ENCODE peak calls at places on chromosomes 5 and 9, in nine cellular contexts. One of them, this sample, is unnamed. For H3K9me3, the result is how much of the 10 kb centered on the place peaks cover.

GRCh38 chr9:134356496-134357470 is 30.5 kb downstream of the RXRA start:
- DNase-seq in PC-9: peak
- DNase-seq in T-helper 17 cell: no peak
- DNase-seq in CD4-positive, alpha-beta T cell: no peak
- DNase-seq in stomach: peak
- DNase-seq in CD8-positive, alpha-beta T cell: no peak
- DNase-seq in lower lobe of right lung: peak
- DNase-seq in IMR-90: no peak
- DNase-seq in A549: no peak
- DNase-seq in this sample: no peak

GRCh38 chr5:82365744-82366228 is 87.6 kb upstream of the RPS23 start:
- DNase-seq in CD8-positive, alpha-beta T cell: no peak
- DNase-seq in lower lobe of right lung: no peak
- DNase-seq in T-helper 17 cell: no peak
- DNase-seq in A549: no peak
- DNase-seq in CD4-positive, alpha-beta T cell: no peak
- DNase-seq in PC-9: peak
- DNase-seq in stomach: no peak
- DNase-seq in IMR-90: peak
- DNase-seq in this sample: no peak

GRCh38 chr5:159586941-159587340 is 256.7 kb upstream of the IL12B start:
- DNase-seq in stomach: no peak
- DNase-seq in lower lobe of right lung: no peak
- DNase-seq in T-helper 17 cell: no peak
- DNase-seq in A549: no peak
- DNase-seq in IMR-90: no peak
- DNase-seq in CD4-positive, alpha-beta T cell: no peak
- DNase-seq in PC-9: no peak
- DNase-seq in CD8-positive, alpha-beta T cell: no peak
- DNase-seq in this sample: no peak

GRCh38 chr9:108704156-108704852 is 151.5 kb downstream of the ACTL7B start:
- DNase-seq in CD4-positive, alpha-beta T cell: no peak
- DNase-seq in stomach: no peak
- DNase-seq in CD8-positive, alpha-beta T cell: no peak
- DNase-seq in A549: no peak
- DNase-seq in IMR-90: no peak
- DNase-seq in lower lobe of right lung: no peak
- DNase-seq in T-helper 17 cell: no peak
- DNase-seq in PC-9: no peak
- DNase-seq in this sample: no peak

GRCh38 chr5:84287964-84288363 is 96.7 kb downstream of the EDIL3 start:
- DNase-seq in stomach: no peak
- DNase-seq in T-helper 17 cell: no peak
- DNase-seq in CD4-positive, alpha-beta T cell: no peak
- DNase-seq in CD8-positive, alpha-beta T cell: no peak
- DNase-seq in IMR-90: peak
- DNase-seq in A549: peak
- DNase-seq in PC-9: peak
- DNase-seq in lower lobe of right lung: no peak
- DNase-seq in this sample: no peak

GRCh38 chr5:132812949-132813598 is at the start of gene SOWAHA:
- DNase-seq in stomach: peak
- DNase-seq in CD4-positive, alpha-beta T cell: no peak
- DNase-seq in A549: peak
- DNase-seq in CD8-positive, alpha-beta T cell: no peak
- DNase-seq in T-helper 17 cell: peak
- DNase-seq in IMR-90: no peak
- DNase-seq in lower lobe of right lung: no peak
- DNase-seq in PC-9: peak
- DNase-seq in this sample: no peak

GRCh38 chr5:138989720-138990119 is 114.6 kb upstream of the LRRTM2 start:
- DNase-seq in stomach: no peak
- DNase-seq in T-helper 17 cell: no peak
- DNase-seq in lower lobe of right lung: no peak
- DNase-seq in A549: no peak
- DNase-seq in CD8-positive, alpha-beta T cell: no peak
- DNase-seq in CD4-positive, alpha-beta T cell: no peak
- DNase-seq in IMR-90: peak
- DNase-seq in PC-9: no peak
- DNase-seq in this sample: no peak

GRCh38 chr9:97997330-97998276 is 14.5 kb downstream of the ANP32B start:
- DNase-seq in PC-9: no peak
- DNase-seq in T-helper 17 cell: no peak
- DNase-seq in CD8-positive, alpha-beta T cell: no peak
- DNase-seq in IMR-90: no peak
- DNase-seq in A549: no peak
- DNase-seq in lower lobe of right lung: no peak
- DNase-seq in CD4-positive, alpha-beta T cell: no peak
- DNase-seq in stomach: no peak
- DNase-seq in this sample: no peak

GRCh38 chr5:116738948-116739339 is 164.3 kb upstream of the SEMA6A start:
- DNase-seq in lower lobe of right lung: no peak
- DNase-seq in stomach: no peak
- DNase-seq in CD8-positive, alpha-beta T cell: no peak
- DNase-seq in T-helper 17 cell: no peak
- DNase-seq in A549: no peak
- DNase-seq in PC-9: no peak
- DNase-seq in IMR-90: no peak
- DNase-seq in CD4-positive, alpha-beta T cell: no peak
- DNase-seq in this sample: no peak

GRCh38 chr5:64680289-64680688 is 10.0 kb upstream of the SHISAL2B start:
- DNase-seq in IMR-90: no peak
- DNase-seq in CD4-positive, alpha-beta T cell: no peak
- DNase-seq in A549: no peak
- DNase-seq in stomach: no peak
- DNase-seq in T-helper 17 cell: no peak
- DNase-seq in CD8-positive, alpha-beta T cell: no peak
- DNase-seq in lower lobe of right lung: no peak
- DNase-seq in PC-9: no peak
- DNase-seq in this sample: no peak

GRCh38 chr5:65916636-65917035 is 9.7 kb upstream of the ERBIN start:
- DNase-seq in CD8-positive, alpha-beta T cell: no peak
- DNase-seq in PC-9: no peak
- DNase-seq in A549: no peak
- DNase-seq in stomach: no peak
- DNase-seq in IMR-90: no peak
- DNase-seq in CD4-positive, alpha-beta T cell: no peak
- DNase-seq in lower lobe of right lung: no peak
- DNase-seq in T-helper 17 cell: no peak
- DNase-seq in this sample: no peak

GRCh38 chr5:1975406-1975715 is 92.6 kb upstream of the IRX4 start:
- DNase-seq in PC-9: no peak
- DNase-seq in stomach: no peak
- DNase-seq in IMR-90: no peak
- DNase-seq in lower lobe of right lung: no peak
- DNase-seq in T-helper 17 cell: no peak
- DNase-seq in CD4-positive, alpha-beta T cell: no peak
- DNase-seq in A549: no peak
- DNase-seq in CD8-positive, alpha-beta T cell: no peak
- DNase-seq in this sample: no peak

GRCh38 chr5:86981898-86982297 is 285.8 kb upstream of the RASA1 start:
- DNase-seq in CD8-positive, alpha-beta T cell: no peak
- DNase-seq in CD4-positive, alpha-beta T cell: no peak
- DNase-seq in T-helper 17 cell: no peak
- DNase-seq in A549: no peak
- DNase-seq in IMR-90: no peak
- DNase-seq in stomach: no peak
- DNase-seq in lower lobe of right lung: no peak
- DNase-seq in PC-9: no peak
- DNase-seq in this sample: no peak

GRCh38 chr5:56950626-56951130 is 1.2 kb downstream of the MIER3 start:
- DNase-seq in IMR-90: peak
- DNase-seq in CD4-positive, alpha-beta T cell: peak
- DNase-seq in T-helper 17 cell: peak
- DNase-seq in CD8-positive, alpha-beta T cell: peak
- DNase-seq in lower lobe of right lung: peak
- DNase-seq in stomach: peak
- DNase-seq in A549: peak
- DNase-seq in PC-9: peak
- DNase-seq in this sample: no peak

GRCh38 chr9:109163194-109163593 is 3.9 kb downstream of the FRRS1L start:
- DNase-seq in CD8-positive, alpha-beta T cell: no peak
- DNase-seq in stomach: no peak
- DNase-seq in IMR-90: no peak
- DNase-seq in A549: no peak
- DNase-seq in PC-9: no peak
- DNase-seq in T-helper 17 cell: no peak
- DNase-seq in lower lobe of right lung: no peak
- DNase-seq in CD4-positive, alpha-beta T cell: no peak
- DNase-seq in this sample: no peak

GRCh38 chr9:98455957-98456621 is 200.6 kb upstream of the TBC1D2 start:
- DNase-seq in IMR-90: peak
- DNase-seq in lower lobe of right lung: no peak
- DNase-seq in PC-9: peak
- DNase-seq in CD8-positive, alpha-beta T cell: no peak
- DNase-seq in T-helper 17 cell: no peak
- DNase-seq in A549: no peak
- DNase-seq in stomach: no peak
- DNase-seq in CD4-positive, alpha-beta T cell: no peak
- DNase-seq in this sample: no peak

DNA sequence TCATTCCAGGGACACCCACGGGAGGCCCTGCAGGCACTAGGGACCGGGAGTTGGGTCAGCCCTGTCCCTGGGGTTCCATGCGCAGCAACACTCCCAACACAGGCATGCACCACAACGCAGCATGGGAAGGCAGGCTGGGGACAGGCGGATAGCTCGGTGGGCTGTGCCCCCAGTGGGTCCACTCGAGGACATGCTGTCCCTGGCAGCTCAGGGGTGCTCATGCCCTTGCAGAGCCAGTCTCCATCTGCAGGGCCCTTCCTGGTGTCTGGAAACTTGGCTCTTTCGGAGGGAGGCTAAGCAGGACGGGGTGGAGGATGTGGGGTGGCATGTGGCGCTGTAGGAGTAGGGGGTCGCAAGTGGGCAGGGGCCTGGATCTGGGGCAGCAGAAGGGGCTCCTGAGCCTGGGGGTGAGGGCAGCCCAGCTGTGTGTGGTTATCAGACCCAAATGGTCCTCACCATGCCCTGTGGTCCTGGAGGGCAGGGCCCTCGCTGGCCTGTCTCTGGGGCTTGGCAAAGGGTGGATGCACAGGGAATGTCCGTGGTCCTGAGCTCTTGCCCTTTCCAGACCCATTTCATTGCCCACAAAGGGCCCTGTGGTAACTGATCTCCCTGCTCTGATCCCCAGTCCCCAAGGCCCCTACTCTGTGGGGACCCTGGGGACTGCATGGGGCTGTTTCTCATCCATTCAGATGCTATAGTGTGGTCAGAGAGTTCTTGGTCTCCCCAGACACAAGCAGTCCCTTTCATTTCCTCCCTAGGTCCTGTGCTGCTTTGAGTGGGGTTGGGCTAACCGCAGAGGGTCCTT is 90.3 kb upstream of the PHYKPL start:
- DNase-seq in lower lobe of right lung: no peak
- DNase-seq in A549: no peak
- DNase-seq in stomach: no peak
- DNase-seq in CD4-positive, alpha-beta T cell: no peak
- DNase-seq in T-helper 17 cell: no peak
- DNase-seq in PC-9: no peak
- DNase-seq in CD8-positive, alpha-beta T cell: no peak
- DNase-seq in IMR-90: no peak
- DNase-seq in this sample: no peak
- H3K9me3 ChIP-seq in lower lobe of right lung: under half
- H3K9me3 ChIP-seq in A549: under half
- H3K9me3 ChIP-seq in stomach: under half
- H3K9me3 ChIP-seq in CD4-positive, alpha-beta T cell: under half
- H3K9me3 ChIP-seq in T-helper 17 cell: under half
- H3K9me3 ChIP-seq in PC-9: under half
- H3K9me3 ChIP-seq in CD8-positive, alpha-beta T cell: under half
- H3K9me3 ChIP-seq in IMR-90: under half
- H3K9me3 ChIP-seq in this sample: under half

GRCh38 chr9:124222109-124222508 is 35.6 kb upstream of the NEK6 start:
- DNase-seq in CD8-positive, alpha-beta T cell: no peak
- DNase-seq in T-helper 17 cell: no peak
- DNase-seq in CD4-positive, alpha-beta T cell: no peak
- DNase-seq in IMR-90: no peak
- DNase-seq in PC-9: no peak
- DNase-seq in lower lobe of right lung: no peak
- DNase-seq in A549: no peak
- DNase-seq in stomach: no peak
- DNase-seq in this sample: no peak
- H3K9me3 ChIP-seq in CD8-positive, alpha-beta T cell: under half
- H3K9me3 ChIP-seq in T-helper 17 cell: under half
- H3K9me3 ChIP-seq in CD4-positive, alpha-beta T cell: under half
- H3K9me3 ChIP-seq in IMR-90: under half
- H3K9me3 ChIP-seq in PC-9: under half
- H3K9me3 ChIP-seq in lower lobe of right lung: under half
- H3K9me3 ChIP-seq in A549: under half
- H3K9me3 ChIP-seq in stomach: under half
- H3K9me3 ChIP-seq in this sample: under half

DNA sequence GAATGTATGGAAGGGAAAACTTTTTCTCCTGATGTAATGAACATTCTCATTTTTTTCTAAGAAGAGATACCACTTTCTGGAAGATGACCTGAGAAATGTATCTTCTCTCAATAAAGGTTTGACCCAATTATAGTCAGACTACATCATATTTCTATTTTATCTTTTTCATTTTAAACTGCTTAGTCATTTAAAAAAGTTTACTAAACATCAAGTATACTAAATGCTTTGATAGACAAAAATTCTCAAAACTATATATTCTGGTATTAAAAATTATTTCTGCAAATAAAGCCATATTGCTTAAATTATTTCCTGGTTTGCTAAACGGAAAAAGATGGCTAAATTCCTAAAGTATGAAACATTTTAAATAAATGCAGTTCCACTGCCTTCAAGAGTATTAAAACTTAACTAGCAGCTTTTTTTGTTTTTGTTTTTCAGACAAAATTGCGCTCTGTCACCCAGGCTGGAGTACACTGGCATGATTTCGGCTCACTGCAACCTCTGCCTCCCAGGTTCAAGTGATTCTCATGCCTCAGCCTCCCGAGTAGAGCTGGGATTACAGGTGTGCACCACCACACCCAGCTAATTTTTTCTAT is 37.1 kb downstream of the FBXW11 start:
- DNase-seq in CD8-positive, alpha-beta T cell: no peak
- DNase-seq in IMR-90: no peak
- DNase-seq in CD4-positive, alpha-beta T cell: no peak
- DNase-seq in lower lobe of right lung: no peak
- DNase-seq in T-helper 17 cell: no peak
- DNase-seq in PC-9: no peak
- DNase-seq in stomach: no peak
- DNase-seq in A549: no peak
- DNase-seq in this sample: no peak
- H3K9me3 ChIP-seq in CD8-positive, alpha-beta T cell: under half
- H3K9me3 ChIP-seq in IMR-90: under half
- H3K9me3 ChIP-seq in CD4-positive, alpha-beta T cell: under half
- H3K9me3 ChIP-seq in lower lobe of right lung: under half
- H3K9me3 ChIP-seq in T-helper 17 cell: under half
- H3K9me3 ChIP-seq in PC-9: under half
- H3K9me3 ChIP-seq in stomach: under half
- H3K9me3 ChIP-seq in A549: under half
- H3K9me3 ChIP-seq in this sample: under half

DNA sequence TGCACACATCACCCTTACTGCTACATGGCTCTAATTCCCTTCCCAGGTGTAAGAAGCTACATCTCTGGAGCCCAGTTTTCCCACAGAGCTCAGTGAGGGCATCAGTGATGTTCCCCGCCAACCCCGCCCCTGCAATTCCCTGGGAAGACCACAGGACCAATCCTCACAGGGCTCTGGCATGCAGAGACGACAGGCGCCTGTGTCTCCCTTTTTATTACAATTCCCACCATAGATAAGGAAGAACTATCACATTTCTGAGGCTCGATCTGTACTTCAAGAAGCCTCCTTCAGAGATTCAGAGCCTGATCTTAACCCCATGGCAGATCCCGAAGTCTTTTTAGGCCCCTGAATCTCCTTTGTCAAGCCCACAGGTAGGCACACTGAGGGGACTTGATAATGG is at the start of gene OR1L6:
- DNase-seq in A549: no peak
- DNase-seq in lower lobe of right lung: no peak
- DNase-seq in IMR-90: no peak
- DNase-seq in stomach: no peak
- DNase-seq in PC-9: no peak
- DNase-seq in T-helper 17 cell: no peak
- DNase-seq in CD4-positive, alpha-beta T cell: no peak
- DNase-seq in CD8-positive, alpha-beta T cell: no peak
- DNase-seq in this sample: no peak
- H3K9me3 ChIP-seq in A549: under half
- H3K9me3 ChIP-seq in lower lobe of right lung: under half
- H3K9me3 ChIP-seq in IMR-90: under half
- H3K9me3 ChIP-seq in stomach: under half
- H3K9me3 ChIP-seq in PC-9: under half
- H3K9me3 ChIP-seq in T-helper 17 cell: under half
- H3K9me3 ChIP-seq in CD4-positive, alpha-beta T cell: under half
- H3K9me3 ChIP-seq in CD8-positive, alpha-beta T cell: under half
- H3K9me3 ChIP-seq in this sample: under half